ENCODE peak calls at places on chromosomes 4 and X, in four cellular contexts. One of them, this sample, is unnamed.

GRCh38 chr4:108301583-108302256 is 133.0 kb upstream of the LEF1 start:
- DNase-seq in fibroblast of lung: no peak
- DNase-seq in smooth muscle cell of the brain vasculature: no peak
- DNase-seq in activated naive CD4-positive, alpha-beta T cell treated with anti-CD3 and anti-CD28 coated beads, Interleukin-2, amount 10 ng/mL, durations not matched to agents 7 days and 5 days: no peak
- DNase-seq in this sample: no peak

GRCh38 chr4:173765731-173766130 is 235.7 kb upstream of the HAND2 start:
- DNase-seq in fibroblast of lung: no peak
- DNase-seq in smooth muscle cell of the brain vasculature: no peak
- DNase-seq in activated naive CD4-positive, alpha-beta T cell treated with anti-CD3 and anti-CD28 coated beads, Interleukin-2, amount 10 ng/mL, durations not matched to agents 7 days and 5 days: no peak
- DNase-seq in this sample: no peak

GRCh38 chr4:138437263-138437851 is 195.2 kb upstream of the SLC7A11 start:
- DNase-seq in fibroblast of lung: no peak
- DNase-seq in smooth muscle cell of the brain vasculature: no peak
- DNase-seq in activated naive CD4-positive, alpha-beta T cell treated with anti-CD3 and anti-CD28 coated beads, Interleukin-2, amount 10 ng/mL, durations not matched to agents 7 days and 5 days: no peak
- DNase-seq in this sample: no peak

GRCh38 chr4:26235500-26235899 is 85.3 kb upstream of the RBPJ start:
- DNase-seq in fibroblast of lung: peak; percentile 47
- DNase-seq in smooth muscle cell of the brain vasculature: no peak
- DNase-seq in activated naive CD4-positive, alpha-beta T cell treated with anti-CD3 and anti-CD28 coated beads, Interleukin-2, amount 10 ng/mL, durations not matched to agents 7 days and 5 days: no peak
- DNase-seq in this sample: peak; percentile 71

GRCh38 chr4:188154668-188155423 is 15.6 kb downstream of the TRIML1 start:
- DNase-seq in fibroblast of lung: no peak
- DNase-seq in smooth muscle cell of the brain vasculature: no peak
- DNase-seq in activated naive CD4-positive, alpha-beta T cell treated with anti-CD3 and anti-CD28 coated beads, Interleukin-2, amount 10 ng/mL, durations not matched to agents 7 days and 5 days: no peak
- DNase-seq in this sample: no peak

GRCh38 chr4:683982-684571 is 4.9 kb downstream of the SLC49A3 start:
- DNase-seq in fibroblast of lung: peak; percentile 59
- DNase-seq in smooth muscle cell of the brain vasculature: no peak
- DNase-seq in activated naive CD4-positive, alpha-beta T cell treated with anti-CD3 and anti-CD28 coated beads, Interleukin-2, amount 10 ng/mL, durations not matched to agents 7 days and 5 days: peak; percentile 60
- DNase-seq in this sample: peak; percentile 62

GRCh38 chr4:119683518-119683917 is 54.9 kb upstream of the PDE5A start:
- DNase-seq in fibroblast of lung: peak; percentile 87
- DNase-seq in smooth muscle cell of the brain vasculature: peak; percentile 57
- DNase-seq in activated naive CD4-positive, alpha-beta T cell treated with anti-CD3 and anti-CD28 coated beads, Interleukin-2, amount 10 ng/mL, durations not matched to agents 7 days and 5 days: no peak
- DNase-seq in this sample: peak; percentile 75

GRCh38 chr4:96736352-96736889 is 896.5 kb downstream of the PDHA2 start:
- DNase-seq in fibroblast of lung: peak; percentile 94
- DNase-seq in smooth muscle cell of the brain vasculature: no peak
- DNase-seq in activated naive CD4-positive, alpha-beta T cell treated with anti-CD3 and anti-CD28 coated beads, Interleukin-2, amount 10 ng/mL, durations not matched to agents 7 days and 5 days: no peak
- DNase-seq in this sample: peak; percentile 73

GRCh38 chrX:145825896-145826295 is 8.3 kb downstream of the SLITRK2 start:
- DNase-seq in fibroblast of lung: no peak
- DNase-seq in smooth muscle cell of the brain vasculature: no peak
- DNase-seq in activated naive CD4-positive, alpha-beta T cell treated with anti-CD3 and anti-CD28 coated beads, Interleukin-2, amount 10 ng/mL, durations not matched to agents 7 days and 5 days: no peak
- DNase-seq in this sample: no peak